ENCODE peak calls at places on chromosomes 16 and 17, in eight cellular contexts. Z is A549, O is tibial nerve, N is K562, D is transverse colon, A is ovary, M is SK-N-SH, U is stomach. J is an unnamed sample. For H3K4me1, the result is how much of the 10 kb centered on the place peaks cover.

GRCh38 chr17:73786286-73786743 is 142.1 kb upstream of the SDK2 start:
- DNase-seq in M (no peak), N (no peak), O (no peak), Z (peak), D (peak), U (peak), A (no peak), J (no peak)

GRCh38 chr17:1043601-1044251 is 46.8 kb downstream of the TIMM22 start:
- DNase-seq in A (peak), M (no peak), U (no peak), D (no peak), Z (no peak), N (no peak), O (no peak), J (no peak)

GRCh38 chr17:80261159-80261894 is 675 bp downstream of the RNF213 start:
- DNase-seq in U (peak), N (peak), A (peak), Z (peak), O (peak), D (peak), M (peak), J (peak)

GRCh38 chr16:88844412-88845118 is 12.2 kb downstream of the GALNS start:
- DNase-seq in Z (no peak), N (no peak), D (no peak), U (no peak), O (no peak), A (no peak), M (no peak), J (peak)

GRCh38 chr17:82892869-82893565 is 53.2 kb upstream of the ZNF750 start:
- DNase-seq in A (peak), O (no peak), M (no peak), Z (no peak), D (peak), U (peak), N (no peak), J (peak)

GRCh38 chr16:77499373-77500285 is 64.8 kb upstream of the ADAMTS18 start:
- DNase-seq in O (peak), N (no peak), Z (peak), A (no peak), M (no peak), U (no peak), D (peak), J (no peak)

GRCh38 chr16:56109205-56109604 is 82.1 kb upstream of the GNAO1 start:
- DNase-seq in M (no peak), Z (no peak), U (no peak), N (no peak), D (no peak), O (no peak), A (no peak), J (no peak)

GRCh38 chr16:76583466-76583865 is 306.3 kb downstream of the CNTNAP4 start:
- DNase-seq in N (no peak), Z (no peak), M (peak), A (no peak), U (no peak), O (no peak), D (no peak), J (no peak)

GRCh38 chr17:45313927-45314760 is 2.7 kb downstream of the MAP3K14 start:
- DNase-seq in A (no peak), M (no peak), N (no peak), Z (no peak), O (no peak), D (no peak), U (no peak), J (no peak)

GRCh38 chr17:45316271-45317112 is at the start of gene MAP3K14:
- DNase-seq in O (peak), Z (no peak), A (peak), M (peak), N (no peak), U (peak), D (peak), J (peak)

GRCh38 chr17:45317113-45317820 is 447 bp upstream of the MAP3K14 start:
- DNase-seq in D (peak), M (peak), Z (peak), U (peak), O (peak), A (peak), N (peak), J (peak)

GRCh38 chr17:45314761-45315549 is 1.9 kb downstream of the MAP3K14 start:
- DNase-seq in D (no peak), M (no peak), N (no peak), A (no peak), O (no peak), Z (peak), U (no peak), J (no peak)

GRCh38 chr17:45315583-45316270 is 1.1 kb downstream of the MAP3K14 start:
- DNase-seq in O (no peak), D (no peak), A (no peak), N (no peak), U (no peak), M (no peak), Z (no peak), J (no peak)
- H3K4me1 ChIP-seq in O (under half), D (half or more), A (under half), N (under half), U (half or more), M (half or more), Z (half or more), J (half or more)

GRCh38 chr17:75994802-75995350 is 5.8 kb upstream of the CDK3 start:
- DNase-seq in U (no peak), M (no peak), N (no peak), D (no peak), A (no peak), Z (no peak), O (no peak), J (no peak)
- TF ChIP-seq EP300 in U (no peak), M (no peak), N (no peak), D (no peak), A (no peak), Z (no peak), O (no peak), J (no peak)

DNA sequence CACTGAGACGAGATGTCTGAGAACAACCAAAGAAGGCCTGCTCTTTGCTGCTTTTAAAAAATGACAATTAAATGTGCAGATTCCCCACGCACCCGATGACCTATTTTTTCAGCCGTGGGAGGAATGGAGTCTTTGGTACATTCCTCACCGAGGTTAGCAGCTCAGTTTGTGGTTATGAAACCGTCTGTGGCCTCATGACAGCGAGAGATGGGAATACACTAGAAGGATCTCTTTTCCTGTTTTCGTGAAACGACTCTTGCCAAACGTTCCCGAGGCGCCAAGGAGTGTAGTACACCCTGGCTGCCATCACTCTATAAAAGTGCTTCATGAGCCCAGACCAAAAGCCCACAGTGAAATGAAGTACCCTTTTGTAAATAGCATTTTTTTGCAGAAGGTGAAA is 87.8 kb downstream of the CRISPLD2 start:
- DNase-seq in N (no peak), Z (no peak), D (peak), A (no peak), M (no peak), U (no peak), O (no peak), J (peak)
- H3K4me1 ChIP-seq in N (under half), Z (under half), D (under half), A (under half), M (under half), U (under half), O (under half), J (under half)

GRCh38 chr17:75352079-75352569 is 53.4 kb downstream of the GRB2 start:
- DNase-seq in M (peak), Z (no peak), O (no peak), A (no peak), D (no peak), U (peak), N (no peak), J (peak)
- TF ChIP-seq EP300 in M (no peak), Z (no peak), O (no peak), A (no peak), D (no peak), U (no peak), N (no peak), J (no peak)

GRCh38 chr17:17836250-17836817 is 452 bp downstream of the SREBF1 start:
- DNase-seq in D (peak), M (peak), Z (peak), A (peak), N (peak), U (peak), O (peak), J (peak)

GRCh38 chr17:17837380-17837821 is 615 bp upstream of the SREBF1 start:
- DNase-seq in N (no peak), A (no peak), D (no peak), O (peak), U (no peak), M (no peak), Z (peak), J (peak)

GRCh38 chr17:17834974-17835373 is 1.8 kb downstream of the SREBF1 start:
- DNase-seq in D (no peak), U (no peak), Z (no peak), M (no peak), O (no peak), A (no peak), N (no peak), J (no peak)

GRCh38 chr17:17836818-17837379 is at the start of gene SREBF1:
- DNase-seq in N (peak), O (no peak), M (peak), Z (peak), A (peak), U (peak), D (peak), J (peak)

GRCh38 chr17:17835415-17836249 is 1.2 kb downstream of the SREBF1 start:
- DNase-seq in U (no peak), A (no peak), O (no peak), M (no peak), N (no peak), D (no peak), Z (no peak), J (no peak)
- H3K4me1 ChIP-seq in U (half or more), A (under half), O (under half), M (under half), N (half or more), D (half or more), Z (half or more), J (half or more)

DNA sequence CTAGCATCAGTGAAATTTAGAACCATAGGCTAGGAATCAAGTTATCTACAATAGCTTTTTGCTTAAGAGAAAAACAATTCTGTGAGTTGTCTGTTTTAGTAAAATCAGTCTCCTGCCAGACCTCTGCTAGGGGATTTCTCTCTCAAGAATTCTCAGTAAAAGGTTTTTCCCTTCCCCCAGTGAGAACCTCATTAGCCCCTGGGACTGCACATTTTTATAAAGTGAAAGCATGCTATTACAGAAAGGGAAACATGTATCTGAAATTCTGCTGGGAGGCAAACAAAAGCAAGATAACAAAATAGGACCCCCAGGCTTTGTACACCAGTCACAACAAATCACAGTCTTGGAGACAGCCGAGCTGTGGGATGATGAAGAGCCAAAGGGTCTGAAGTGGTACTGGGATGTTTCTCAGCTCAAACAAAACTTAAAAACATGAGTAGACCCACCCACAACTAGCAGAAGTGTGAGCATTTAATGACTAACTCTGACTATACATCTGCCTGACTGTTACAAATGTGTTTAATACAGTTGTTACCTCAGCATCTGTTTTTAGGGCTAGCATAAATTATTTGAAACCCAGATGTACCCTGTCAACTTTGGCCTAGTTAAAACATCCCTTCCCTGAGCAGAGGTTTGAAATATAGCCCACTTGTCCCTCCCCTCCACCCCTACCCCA is 20.0 kb upstream of the GLG1 start:
- DNase-seq in M (no peak), D (no peak), A (no peak), N (no peak), Z (no peak), O (no peak), U (no peak), J (no peak)
- TF ChIP-seq EP300 in M (no peak), D (no peak), A (no peak), N (no peak), Z (no peak), O (no peak), U (no peak), J (no peak)

GRCh38 chr16:53784312-53784711 is 80.4 kb downstream of the FTO start:
- DNase-seq in D (no peak), U (no peak), O (no peak), Z (no peak), M (no peak), N (no peak), A (no peak), J (no peak)
- H3K4me1 ChIP-seq in D (under half), U (under half), O (under half), Z (half or more), M (under half), N (under half), A (under half), J (under half)

GRCh38 chr17:74840989-74841666 is 18.6 kb downstream of the GRIN2C start:
- DNase-seq in U (no peak), Z (no peak), N (peak), A (peak), O (peak), M (no peak), D (peak), J (no peak)
- TF ChIP-seq EP300 in U (no peak), Z (no peak), N (no peak), A (no peak), O (peak), M (no peak), D (no peak), J (no peak)

GRCh38 chr17:28727727-28728363 is 743 bp upstream of the NEK8 start:
- DNase-seq in O (no peak), Z (peak), D (peak), A (peak), N (peak), M (peak), U (peak), J (peak)
- H3K4me1 ChIP-seq in O (under half), Z (under half), D (under half), A (under half), N (half or more), M (under half), U (half or more), J (half or more)